ENCODE peak calls at places on chromosomes 16 and 17, in ten cellular contexts. J is lower lobe of right lung, N is lung, I is GM23248, O is RPMI7951, R is NB4, D is amygdala, L is Panc1, Y is EL, K is epithelial cell of esophagus. S is an unnamed sample.

GRCh38 chr17:17782425-17783120 is 54.2 kb downstream of the SREBF1 start:
- DNase-seq in D (peak; percentile 77), L (no peak), I (peak; percentile 32), N (no peak), R (peak; percentile 38), O (no peak), Y (peak; percentile 30), K (no peak), J (no peak), S (no peak)

GRCh38 chr17:41464682-41465081 is 2.5 kb downstream of the KRT32 start:
- DNase-seq in I (peak; percentile 99), L (peak; percentile 90), K (peak; percentile 98), J (peak; percentile 67), D (peak; percentile 22), O (peak; percentile 97), R (no peak), Y (peak; percentile 98), N (peak; percentile 88), S (no peak)

GRCh38 chr17:48625502-48626201 is 506 bp downstream of the HOXB9 start:
- DNase-seq in J (no peak), D (no peak), Y (no peak), N (no peak), L (no peak), K (peak; percentile 23), O (peak; percentile 32), I (peak; percentile 55), R (peak; percentile 53), S (no peak)

GRCh38 chr17:17070931-17071330 is 28.7 kb downstream of the MPRIP start:
- DNase-seq in N (no peak), D (no peak), J (no peak), L (no peak), Y (no peak), O (no peak), I (no peak), K (no peak), R (no peak), S (peak; percentile 10)

GRCh38 chr17:80860101-80860671 is 131.5 kb upstream of the CHMP6 start:
- DNase-seq in O (no peak), N (no peak), J (peak; percentile 43), D (no peak), L (no peak), Y (no peak), K (no peak), R (no peak), I (no peak), S (peak; percentile 59)

GRCh38 chr17:63491976-63492575 is 15.2 kb downstream of the ACE start:
- DNase-seq in D (no peak), I (no peak), R (no peak), O (no peak), N (no peak), L (no peak), Y (no peak), J (no peak), K (no peak), S (no peak)

GRCh38 chr16:57264950-57265371 is 19.5 kb downstream of the PLLP start:
- DNase-seq in R (no peak), K (peak; percentile 31), I (no peak), O (no peak), Y (no peak), N (peak; percentile 86), D (no peak), J (peak; percentile 91), L (no peak), S (peak; percentile 69)

GRCh38 chr17:83174859-83175550 is 95.6 kb downstream of the METRNL start:
- DNase-seq in D (no peak), N (no peak), J (no peak), Y (no peak), I (no peak), K (no peak), L (no peak), O (no peak), R (no peak), S (no peak)

GRCh38 chr16:83308414-83308813 is 499.4 kb upstream of the HSBP1 start:
- DNase-seq in Y (no peak), D (no peak), N (no peak), I (no peak), J (no peak), L (no peak), O (no peak), R (no peak), K (no peak), S (no peak)

GRCh38 chr17:36870618-36871002 is 66.7 kb upstream of the LHX1 start:
- DNase-seq in K (no peak), D (no peak), N (no peak), I (no peak), L (no peak), Y (no peak), O (no peak), J (no peak), R (no peak), S (peak; percentile 9)

GRCh38 chr16:77594798-77595625 is 127.3 kb upstream of the NUDT7 start:
- DNase-seq in O (no peak), Y (no peak), D (no peak), I (no peak), J (no peak), N (no peak), L (no peak), R (no peak), K (no peak), S (no peak)

GRCh38 chr17:320139-320538 is 32.5 kb downstream of the RPH3AL start:
- DNase-seq in D (no peak), I (no peak), Y (no peak), R (no peak), O (peak; percentile 20), J (peak; percentile 11), N (no peak), L (no peak), K (no peak), S (peak; percentile 31)

GRCh38 chr16:47258874-47259461 is 115.2 kb upstream of the NETO2 start:
- DNase-seq in I (peak; percentile 46), O (peak; percentile 35), K (peak; percentile 30), N (no peak), J (no peak), D (no peak), Y (peak; percentile 24), R (peak; percentile 61), L (peak; percentile 15), S (no peak)

GRCh38 chr16:83015871-83016270 is 389.1 kb downstream of the CDH13 start:
- DNase-seq in R (no peak), J (no peak), Y (peak; percentile 63), K (no peak), I (peak; percentile 44), D (no peak), L (no peak), O (peak; percentile 91), N (no peak), S (no peak)

GRCh38 chr16:55502801-55503366 is 6.0 kb upstream of the LPCAT2 start:
- DNase-seq in L (no peak), Y (peak; percentile 87), O (peak; percentile 99), R (no peak), D (peak; percentile 93), N (peak; percentile 79), I (peak; percentile 40), J (peak; percentile 82), K (no peak), S (no peak)

GRCh38 chr16:11407047-11407982 is 62.1 kb downstream of the RMI2 start:
- DNase-seq in N (peak; percentile 75), R (peak; percentile 78), D (no peak), L (peak; percentile 72), J (no peak), Y (peak; percentile 74), I (peak; percentile 85), K (peak; percentile 79), O (peak; percentile 67), S (no peak)

GRCh38 chr16:87762620-87763019 is 3.2 kb downstream of the KLHDC4 start:
- DNase-seq in L (no peak), K (no peak), D (no peak), N (no peak), Y (no peak), R (no peak), I (no peak), J (no peak), O (no peak), S (no peak)

S was measured in spleen.